ENCODE peak calls at places on chromosomes 11 and 22, in eight cellular contexts. One of them, this sample, is unnamed.

GRCh38 chr11:57387284-57388030 is 3.0 kb downstream of the PRG2 start:
- DNase-seq in GM23248: no peak
- DNase-seq in AG04450: no peak
- DNase-seq in brain microvascular endothelial cell: no peak
- DNase-seq in neural progenitor cell: no peak
- DNase-seq in body of pancreas: no peak
- DNase-seq in GM23338: no peak
- DNase-seq in tibial nerve: no peak
- DNase-seq in this sample: no peak

GRCh38 chr22:40121463-40121862 is 56.3 kb upstream of the TNRC6B start:
- DNase-seq in GM23338: no peak
- DNase-seq in GM23248: no peak
- DNase-seq in body of pancreas: no peak
- DNase-seq in AG04450: no peak
- DNase-seq in brain microvascular endothelial cell: no peak
- DNase-seq in neural progenitor cell: no peak
- DNase-seq in tibial nerve: no peak
- DNase-seq in this sample: no peak

GRCh38 chr11:95641506-95641905 is 148.1 kb downstream of the FAM76B start:
- DNase-seq in AG04450: no peak
- DNase-seq in GM23248: no peak
- DNase-seq in neural progenitor cell: no peak
- DNase-seq in body of pancreas: no peak
- DNase-seq in tibial nerve: peak; percentile 45
- DNase-seq in brain microvascular endothelial cell: no peak
- DNase-seq in GM23338: no peak
- DNase-seq in this sample: no peak

GRCh38 chr11:134949121-134949591 is 537.1 kb upstream of the B3GAT1 start:
- DNase-seq in brain microvascular endothelial cell: peak; percentile 72
- DNase-seq in GM23248: peak; percentile 82
- DNase-seq in body of pancreas: no peak
- DNase-seq in AG04450: no peak
- DNase-seq in neural progenitor cell: no peak
- DNase-seq in GM23338: no peak
- DNase-seq in tibial nerve: no peak
- DNase-seq in this sample: peak; percentile 70

GRCh38 chr11:70844387-70844786 is 408.0 kb downstream of the SHANK2 start:
- DNase-seq in GM23338: no peak
- DNase-seq in GM23248: no peak
- DNase-seq in tibial nerve: no peak
- DNase-seq in AG04450: no peak
- DNase-seq in neural progenitor cell: no peak
- DNase-seq in body of pancreas: no peak
- DNase-seq in brain microvascular endothelial cell: no peak
- DNase-seq in this sample: peak; percentile 12

GRCh38 chr11:83349371-83349770 is 63.2 kb upstream of the CCDC90B start:
- DNase-seq in tibial nerve: no peak
- DNase-seq in GM23338: no peak
- DNase-seq in neural progenitor cell: no peak
- DNase-seq in AG04450: no peak
- DNase-seq in brain microvascular endothelial cell: no peak
- DNase-seq in GM23248: peak; percentile 1
- DNase-seq in body of pancreas: no peak
- DNase-seq in this sample: no peak

GRCh38 chr11:15688351-15688792 is 573.6 kb downstream of the INSC start:
- DNase-seq in GM23338: no peak
- DNase-seq in neural progenitor cell: no peak
- DNase-seq in tibial nerve: peak; percentile 72
- DNase-seq in GM23248: peak; percentile 8
- DNase-seq in body of pancreas: no peak
- DNase-seq in brain microvascular endothelial cell: peak; percentile 72
- DNase-seq in AG04450: no peak
- DNase-seq in this sample: peak; percentile 83

GRCh38 chr22:27801197-27801615 is 350 bp downstream of the MN1 start:
- DNase-seq in brain microvascular endothelial cell: no peak
- DNase-seq in tibial nerve: no peak
- DNase-seq in neural progenitor cell: peak; percentile 78
- DNase-seq in body of pancreas: peak; percentile 36
- DNase-seq in GM23248: peak; percentile 81
- DNase-seq in GM23338: peak; percentile 70
- DNase-seq in AG04450: no peak
- DNase-seq in this sample: no peak

GRCh38 chr11:65653229-65654225 is 9.2 kb downstream of the RELA start:
- DNase-seq in AG04450: no peak
- DNase-seq in GM23338: no peak
- DNase-seq in body of pancreas: peak; percentile 33
- DNase-seq in brain microvascular endothelial cell: no peak
- DNase-seq in tibial nerve: no peak
- DNase-seq in neural progenitor cell: no peak
- DNase-seq in GM23248: peak; percentile 43
- DNase-seq in this sample: no peak

GRCh38 chr11:36493332-36493731 is 16.7 kb downstream of the TRAF6 start:
- DNase-seq in body of pancreas: no peak
- DNase-seq in neural progenitor cell: no peak
- DNase-seq in AG04450: no peak
- DNase-seq in GM23248: no peak
- DNase-seq in tibial nerve: no peak
- DNase-seq in brain microvascular endothelial cell: no peak
- DNase-seq in GM23338: no peak
- DNase-seq in this sample: no peak

GRCh38 chr22:46738961-46739870 is 1.2 kb upstream of the CERK start:
- DNase-seq in body of pancreas: peak; percentile 59
- DNase-seq in tibial nerve: no peak
- DNase-seq in GM23248: peak; percentile 81
- DNase-seq in GM23338: peak; percentile 52
- DNase-seq in brain microvascular endothelial cell: peak; percentile 69
- DNase-seq in neural progenitor cell: peak; percentile 36
- DNase-seq in AG04450: no peak
- DNase-seq in this sample: peak; percentile 76

GRCh38 chr22:37569009-37569920 is 9.0 kb downstream of the CDC42EP1 start:
- DNase-seq in neural progenitor cell: no peak
- DNase-seq in GM23248: no peak
- DNase-seq in body of pancreas: peak; percentile 93
- DNase-seq in GM23338: peak; percentile 59
- DNase-seq in AG04450: no peak
- DNase-seq in brain microvascular endothelial cell: no peak
- DNase-seq in tibial nerve: no peak
- DNase-seq in this sample: no peak

GRCh38 chr22:38286915-38287669 is 14.3 kb upstream of the TMEM184B start:
- DNase-seq in GM23248: no peak
- DNase-seq in AG04450: no peak
- DNase-seq in neural progenitor cell: peak; percentile 46
- DNase-seq in GM23338: peak; percentile 61
- DNase-seq in tibial nerve: no peak
- DNase-seq in body of pancreas: no peak
- DNase-seq in brain microvascular endothelial cell: no peak
- DNase-seq in this sample: no peak

GRCh38 chr22:24427500-24428164 is at the start of gene ADORA2A:
- DNase-seq in neural progenitor cell: no peak
- DNase-seq in AG04450: no peak
- DNase-seq in brain microvascular endothelial cell: no peak
- DNase-seq in tibial nerve: no peak
- DNase-seq in GM23338: peak; percentile 23
- DNase-seq in body of pancreas: no peak
- DNase-seq in GM23248: no peak
- DNase-seq in this sample: no peak

GRCh38 chr22:29312218-29313125 is 3.0 kb downstream of the RASL10A start:
- DNase-seq in AG04450: no peak
- DNase-seq in brain microvascular endothelial cell: no peak
- DNase-seq in GM23338: no peak
- DNase-seq in GM23248: no peak
- DNase-seq in neural progenitor cell: no peak
- DNase-seq in body of pancreas: peak; percentile 22
- DNase-seq in tibial nerve: peak; percentile 11
- DNase-seq in this sample: peak; percentile 11

GRCh38 chr22:29309332-29310064 is 3.0 kb downstream of the GAS2L1 start:
- DNase-seq in tibial nerve: no peak
- DNase-seq in AG04450: no peak
- DNase-seq in GM23248: peak; percentile 24
- DNase-seq in body of pancreas: peak; percentile 54
- DNase-seq in brain microvascular endothelial cell: no peak
- DNase-seq in GM23338: no peak
- DNase-seq in neural progenitor cell: no peak
- DNase-seq in this sample: peak; percentile 85

GRCh38 chr22:29310065-29310862 is 3.8 kb downstream of the GAS2L1 start:
- DNase-seq in tibial nerve: no peak
- DNase-seq in GM23248: peak; percentile 28
- DNase-seq in neural progenitor cell: no peak
- DNase-seq in AG04450: no peak
- DNase-seq in GM23338: no peak
- DNase-seq in brain microvascular endothelial cell: no peak
- DNase-seq in body of pancreas: no peak
- DNase-seq in this sample: no peak

GRCh38 chr22:29311468-29312217 is 3.9 kb downstream of the RASL10A start:
- DNase-seq in AG04450: no peak
- DNase-seq in body of pancreas: no peak
- DNase-seq in GM23338: no peak
- DNase-seq in GM23248: peak; percentile 61
- DNase-seq in tibial nerve: peak; percentile 15
- DNase-seq in brain microvascular endothelial cell: no peak
- DNase-seq in neural progenitor cell: no peak
- DNase-seq in this sample: peak; percentile 60

DNA sequence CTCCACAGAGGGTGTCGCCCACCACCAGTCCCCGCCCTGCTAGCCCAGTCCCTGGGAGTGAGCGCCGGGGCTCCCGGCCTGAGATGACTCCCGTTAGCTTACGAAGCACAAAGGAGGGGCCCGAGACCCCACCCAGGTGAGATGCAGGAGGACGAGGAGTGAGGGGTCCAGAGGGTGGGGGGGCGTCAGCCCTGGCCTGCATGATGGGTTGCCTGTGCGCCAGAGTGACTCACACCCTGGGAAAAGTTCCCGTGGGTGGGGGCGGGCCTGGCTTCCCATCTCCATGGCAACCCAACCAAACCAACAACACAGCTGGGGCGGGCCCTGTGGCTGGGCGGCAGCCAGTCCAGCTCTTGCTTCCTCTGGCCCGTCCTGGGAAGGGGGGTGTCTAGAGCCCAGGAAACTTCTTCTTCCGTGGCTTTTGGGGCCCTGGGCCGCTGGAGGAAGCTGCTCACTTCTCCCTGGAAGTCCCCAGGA is 4.5 kb downstream of the GAS2L1 start:
- DNase-seq in AG04450: peak; percentile 90
- DNase-seq in neural progenitor cell: peak; percentile 83
- DNase-seq in body of pancreas: peak; percentile 97
- DNase-seq in GM23338: peak; percentile 82
- DNase-seq in GM23248: peak; percentile 99
- DNase-seq in tibial nerve: peak; percentile 96
- DNase-seq in brain microvascular endothelial cell: peak; percentile 98
- DNase-seq in this sample: peak; percentile 99
- H3K27ac ChIP-seq in AG04450: no peak overlapping the region
- H3K27ac ChIP-seq in neural progenitor cell: no peak overlapping the region
- H3K27ac ChIP-seq in body of pancreas: peak overlapping the region; percentile 4
- H3K27ac ChIP-seq in GM23338: no peak overlapping the region
- H3K27ac ChIP-seq in GM23248: peak overlapping the region; percentile 84
- H3K27ac ChIP-seq in tibial nerve: peak overlapping the region; percentile 94
- H3K27ac ChIP-seq in brain microvascular endothelial cell: peak overlapping the region; percentile 86
- H3K27ac ChIP-seq in this sample: peak overlapping the region; percentile 76

GRCh38 chr11:123483465-123483864 is 53.4 kb downstream of the GRAMD1B start:
- DNase-seq in neural progenitor cell: no peak
- DNase-seq in AG04450: no peak
- DNase-seq in body of pancreas: no peak
- DNase-seq in GM23248: no peak
- DNase-seq in tibial nerve: no peak
- DNase-seq in brain microvascular endothelial cell: no peak
- DNase-seq in GM23338: no peak
- DNase-seq in this sample: no peak
- H3K27ac ChIP-seq in neural progenitor cell: no peak overlapping the region
- H3K27ac ChIP-seq in AG04450: no peak overlapping the region
- H3K27ac ChIP-seq in body of pancreas: no peak overlapping the region
- H3K27ac ChIP-seq in GM23248: no peak overlapping the region
- H3K27ac ChIP-seq in tibial nerve: no peak overlapping the region
- H3K27ac ChIP-seq in brain microvascular endothelial cell: no peak overlapping the region
- H3K27ac ChIP-seq in GM23338: no peak overlapping the region
- H3K27ac ChIP-seq in this sample: no peak overlapping the region

GRCh38 chr11:130163346-130164220 is 4.0 kb downstream of the ST14 start:
- DNase-seq in AG04450: no peak
- DNase-seq in tibial nerve: no peak
- DNase-seq in brain microvascular endothelial cell: no peak
- DNase-seq in GM23338: no peak
- DNase-seq in GM23248: no peak
- DNase-seq in body of pancreas: peak; percentile 66
- DNase-seq in neural progenitor cell: no peak
- DNase-seq in this sample: no peak
- H3K27ac ChIP-seq in AG04450: no peak overlapping the region
- H3K27ac ChIP-seq in tibial nerve: no peak overlapping the region
- H3K27ac ChIP-seq in brain microvascular endothelial cell: no peak overlapping the region
- H3K27ac ChIP-seq in GM23338: no peak overlapping the region
- H3K27ac ChIP-seq in GM23248: no peak overlapping the region
- H3K27ac ChIP-seq in body of pancreas: peak overlapping the region; percentile 12
- H3K27ac ChIP-seq in neural progenitor cell: no peak overlapping the region
- H3K27ac ChIP-seq in this sample: no peak overlapping the region

GRCh38 chr11:44595006-44595405 is 29.5 kb downstream of the CD82 start:
- DNase-seq in AG04450: no peak
- DNase-seq in GM23338: no peak
- DNase-seq in tibial nerve: no peak
- DNase-seq in brain microvascular endothelial cell: no peak
- DNase-seq in body of pancreas: no peak
- DNase-seq in neural progenitor cell: no peak
- DNase-seq in GM23248: no peak
- DNase-seq in this sample: no peak
- H3K27ac ChIP-seq in AG04450: no peak overlapping the region
- H3K27ac ChIP-seq in GM23338: no peak overlapping the region
- H3K27ac ChIP-seq in tibial nerve: peak overlapping the region; percentile 79
- H3K27ac ChIP-seq in brain microvascular endothelial cell: no peak overlapping the region
- H3K27ac ChIP-seq in body of pancreas: no peak overlapping the region
- H3K27ac ChIP-seq in neural progenitor cell: no peak overlapping the region
- H3K27ac ChIP-seq in GM23248: no peak overlapping the region
- H3K27ac ChIP-seq in this sample: no peak overlapping the region

DNA sequence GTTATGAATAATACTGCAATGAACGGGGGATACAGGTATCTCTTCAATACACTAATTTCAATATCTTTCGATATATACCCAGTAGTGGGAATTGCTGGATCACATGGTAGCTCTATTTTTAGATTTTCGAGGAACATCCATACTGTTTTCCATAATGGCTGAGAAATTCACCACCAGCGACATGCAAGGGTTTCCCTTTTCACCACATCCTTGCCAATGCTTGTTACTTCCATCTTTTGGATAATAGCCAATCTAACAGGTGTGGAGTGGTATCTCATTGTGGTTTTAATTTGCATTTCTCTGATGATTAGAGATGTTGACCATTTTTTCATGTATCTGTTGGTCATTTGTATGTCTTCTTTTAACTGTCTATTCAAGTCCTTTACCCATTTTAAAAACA is 5.9 kb downstream of the IL10RA start:
- DNase-seq in GM23248: no peak
- DNase-seq in tibial nerve: no peak
- DNase-seq in GM23338: no peak
- DNase-seq in brain microvascular endothelial cell: no peak
- DNase-seq in body of pancreas: no peak
- DNase-seq in AG04450: no peak
- DNase-seq in neural progenitor cell: no peak
- DNase-seq in this sample: no peak
- H3K27ac ChIP-seq in GM23248: no peak overlapping the region
- H3K27ac ChIP-seq in tibial nerve: no peak overlapping the region
- H3K27ac ChIP-seq in GM23338: no peak overlapping the region
- H3K27ac ChIP-seq in brain microvascular endothelial cell: no peak overlapping the region
- H3K27ac ChIP-seq in body of pancreas: no peak overlapping the region
- H3K27ac ChIP-seq in AG04450: no peak overlapping the region
- H3K27ac ChIP-seq in neural progenitor cell: no peak overlapping the region
- H3K27ac ChIP-seq in this sample: no peak overlapping the region

GRCh38 chr11:8256271-8257002 is 7.2 kb downstream of the LMO1 start:
- DNase-seq in neural progenitor cell: no peak
- DNase-seq in GM23338: no peak
- DNase-seq in AG04450: no peak
- DNase-seq in GM23248: no peak
- DNase-seq in tibial nerve: no peak
- DNase-seq in brain microvascular endothelial cell: no peak
- DNase-seq in body of pancreas: no peak
- DNase-seq in this sample: no peak
- H3K27ac ChIP-seq in neural progenitor cell: no peak overlapping the region
- H3K27ac ChIP-seq in GM23338: no peak overlapping the region
- H3K27ac ChIP-seq in AG04450: no peak overlapping the region
- H3K27ac ChIP-seq in GM23248: no peak overlapping the region
- H3K27ac ChIP-seq in tibial nerve: no peak overlapping the region
- H3K27ac ChIP-seq in brain microvascular endothelial cell: no peak overlapping the region
- H3K27ac ChIP-seq in body of pancreas: no peak overlapping the region
- H3K27ac ChIP-seq in this sample: no peak overlapping the region

This sample was measured in right cardiac atrium.